ENCODE peak calls at places on chromosomes 13 and 19, in four cellular contexts. F is H1, M is sigmoid colon, B is esophagus muscularis mucosa. Y is an unnamed sample.

GRCh38 chr19:51055866-51056265 is 9.0 kb downstream of the KLK13 start:
- DNase-seq in F (no peak), M (no peak), B (no peak), Y (no peak)

GRCh38 chr13:46668302-46668720 is 115.3 kb downstream of the LRCH1 start:
- DNase-seq in F (no peak), M (peak), B (no peak), Y (no peak)

GRCh38 chr19:14310055-14310454 is 71.2 kb upstream of the ADGRE5 start:
- DNase-seq in F (no peak), M (no peak), B (no peak), Y (no peak)

GRCh38 chr13:66446413-66446812 is 783.7 kb downstream of the PCDH9 start:
- DNase-seq in F (no peak), M (no peak), B (no peak), Y (no peak)

GRCh38 chr19:55153652-55154264 is 3.8 kb downstream of the TNNI3 start:
- DNase-seq in F (no peak), M (no peak), B (no peak), Y (no peak)

GRCh38 chr13:86409466-86410241 is 610.4 kb upstream of the SLITRK6 start:
- DNase-seq in F (no peak), M (peak), B (no peak), Y (no peak)

GRCh38 chr13:50518791-50519201 is 324.7 kb downstream of the DLEU7 start:
- DNase-seq in F (no peak), M (no peak), B (no peak), Y (no peak)

GRCh38 chr19:42132851-42133528 is 744 bp upstream of the POU2F2 start:
- DNase-seq in F (peak), M (peak), B (no peak), Y (peak)

GRCh38 chr19:18230941-18231734 is 4.9 kb upstream of the PDE4C start:
- DNase-seq in F (no peak), M (no peak), B (no peak), Y (no peak)

GRCh38 chr19:2549701-2550191 is 73.8 kb downstream of the GADD45B start:
- DNase-seq in F (no peak), M (peak), B (peak), Y (no peak)

GRCh38 chr13:84097148-84097547 is 214.9 kb upstream of the SLITRK1 start:
- DNase-seq in F (no peak), M (no peak), B (no peak), Y (no peak)

GRCh38 chr19:41456342-41456918 is 13.5 kb downstream of the ERICH4 start:
- DNase-seq in F (no peak), M (no peak), B (no peak), Y (no peak)

GRCh38 chr19:58218899-58219298 is 9.8 kb upstream of the ZNF544 start:
- DNase-seq in F (no peak), M (no peak), B (no peak), Y (no peak)

GRCh38 chr13:29540799-29541198 is 54.7 kb downstream of the SLC7A1 start:
- DNase-seq in F (no peak), M (no peak), B (no peak), Y (no peak)

GRCh38 chr13:33392794-33393371 is 107.3 kb upstream of the STARD13 start:
- DNase-seq in F (no peak), M (no peak), B (no peak), Y (no peak)

GRCh38 chr19:52722062-52723005 is 12.5 kb downstream of the ZNF611 start:
- DNase-seq in F (no peak), M (no peak), B (no peak), Y (no peak)

GRCh38 chr13:106114981-106115554 is 420.4 kb downstream of the EFNB2 start:
- DNase-seq in F (no peak), M (no peak), B (no peak), Y (no peak)

GRCh38 chr19:31693131-31693700 is 344.0 kb upstream of the TSHZ3 start:
- DNase-seq in F (no peak), M (no peak), B (no peak), Y (no peak)

GRCh38 chr13:73230714-73231113 is 171.9 kb downstream of the KLF5 start:
- DNase-seq in F (no peak), M (no peak), B (no peak), Y (no peak)

GRCh38 chr13:114065926-114066774 is 66.3 kb downstream of the RASA3 start:
- DNase-seq in F (no peak), M (peak), B (no peak), Y (no peak)

GRCh38 chr19:4454952-4455738 is 2.4 kb downstream of the UBXN6 start:
- DNase-seq in F (no peak), M (no peak), B (no peak), Y (no peak)

GRCh38 chr13:20525144-20525600 is 485 bp downstream of the CRYL1 start:
- DNase-seq in F (no peak), M (peak), B (no peak), Y (no peak)

GRCh38 chr19:16091546-16092475 is 15.5 kb downstream of the TPM4 start:
- DNase-seq in F (no peak), M (no peak), B (no peak), Y (no peak)

GRCh38 chr13:113220141-113220598 is 10.8 kb downstream of the CUL4A start:
- DNase-seq in F (no peak), M (no peak), B (no peak), Y (no peak)

GRCh38 chr19:41646589-41647204 is 19.8 kb upstream of the CEACAM4 start:
- DNase-seq in F (no peak), M (no peak), B (no peak), Y (no peak)

GRCh38 chr13:66410314-66410713 is 819.8 kb downstream of the PCDH9 start:
- DNase-seq in F (no peak), M (no peak), B (no peak), Y (no peak)

GRCh38 chr19:3365447-3366103 is 808 bp upstream of the NFIC start:
- DNase-seq in F (no peak), M (peak), B (no peak), Y (no peak)

GRCh38 chr13:29479716-29480492 is 115.6 kb downstream of the SLC7A1 start:
- DNase-seq in F (no peak), M (no peak), B (no peak), Y (no peak)

GRCh38 chr13:97224544-97225324 is 2.6 kb downstream of the MBNL2 start:
- DNase-seq in F (no peak), M (no peak), B (no peak), Y (no peak)
- TF ChIP-seq POLR2AphosphoS5 in F (no peak), M (no peak), B (no peak), Y (no peak)

GRCh38 chr13:78596701-78597550 is 6.4 kb downstream of the POU4F1 start:
- DNase-seq in F (no peak), M (no peak), B (no peak), Y (no peak)

GRCh38 chr13:78595819-78596700 is 7.3 kb downstream of the POU4F1 start:
- DNase-seq in F (no peak), M (no peak), B (no peak), Y (peak)

GRCh38 chr13:78595458-78595818 is 7.9 kb downstream of the POU4F1 start:
- DNase-seq in F (no peak), M (no peak), B (no peak), Y (no peak)

GRCh38 chr13:78593129-78593528 is 10.2 kb downstream of the POU4F1 start:
- DNase-seq in F (no peak), M (no peak), B (no peak), Y (no peak)

DNA sequence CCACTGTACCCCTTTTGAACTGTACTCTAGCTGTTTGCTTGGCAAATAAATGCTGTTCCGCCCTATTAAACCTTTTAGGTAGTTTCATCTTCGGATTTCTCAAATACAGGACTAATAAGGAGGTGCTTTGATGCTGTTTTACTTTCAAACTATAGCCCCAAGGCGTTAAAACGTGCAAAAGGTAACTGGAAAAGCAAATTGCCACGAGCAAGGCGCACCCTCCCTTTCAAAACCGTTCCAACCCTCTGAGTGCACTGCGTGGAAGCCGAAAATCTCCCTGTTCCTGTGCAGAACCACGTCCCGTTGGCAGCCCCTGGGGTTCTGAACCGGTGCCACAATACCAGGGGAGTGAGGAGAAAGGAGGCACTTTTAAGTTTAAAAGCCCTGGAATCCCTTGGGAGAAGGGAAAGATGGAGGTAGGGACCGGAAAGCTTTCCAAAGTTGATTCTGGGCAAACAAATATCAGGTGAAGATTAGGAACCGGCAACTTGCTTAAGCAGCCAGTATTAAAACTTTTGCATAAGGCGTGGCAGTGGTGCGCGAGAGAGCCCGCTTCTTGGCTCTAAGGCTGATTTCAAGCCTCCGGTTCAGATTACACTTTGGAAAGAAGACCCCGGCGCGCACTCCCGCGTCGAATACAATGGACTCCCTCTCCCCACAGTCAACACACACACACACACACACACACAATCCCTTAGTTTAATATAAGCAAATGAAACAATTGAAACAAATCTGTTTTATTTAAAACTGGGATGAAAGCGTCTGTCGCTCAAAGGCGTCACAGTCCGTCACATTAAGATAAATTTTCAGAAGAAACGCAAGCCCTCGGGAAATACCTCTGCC is 9.5 kb downstream of the POU4F1 start:
- DNase-seq in F (no peak), M (no peak), B (no peak), Y (no peak)
- TF ChIP-seq POLR2AphosphoS5 in F (no peak), M (no peak), B (no peak), Y (no peak)

DNA sequence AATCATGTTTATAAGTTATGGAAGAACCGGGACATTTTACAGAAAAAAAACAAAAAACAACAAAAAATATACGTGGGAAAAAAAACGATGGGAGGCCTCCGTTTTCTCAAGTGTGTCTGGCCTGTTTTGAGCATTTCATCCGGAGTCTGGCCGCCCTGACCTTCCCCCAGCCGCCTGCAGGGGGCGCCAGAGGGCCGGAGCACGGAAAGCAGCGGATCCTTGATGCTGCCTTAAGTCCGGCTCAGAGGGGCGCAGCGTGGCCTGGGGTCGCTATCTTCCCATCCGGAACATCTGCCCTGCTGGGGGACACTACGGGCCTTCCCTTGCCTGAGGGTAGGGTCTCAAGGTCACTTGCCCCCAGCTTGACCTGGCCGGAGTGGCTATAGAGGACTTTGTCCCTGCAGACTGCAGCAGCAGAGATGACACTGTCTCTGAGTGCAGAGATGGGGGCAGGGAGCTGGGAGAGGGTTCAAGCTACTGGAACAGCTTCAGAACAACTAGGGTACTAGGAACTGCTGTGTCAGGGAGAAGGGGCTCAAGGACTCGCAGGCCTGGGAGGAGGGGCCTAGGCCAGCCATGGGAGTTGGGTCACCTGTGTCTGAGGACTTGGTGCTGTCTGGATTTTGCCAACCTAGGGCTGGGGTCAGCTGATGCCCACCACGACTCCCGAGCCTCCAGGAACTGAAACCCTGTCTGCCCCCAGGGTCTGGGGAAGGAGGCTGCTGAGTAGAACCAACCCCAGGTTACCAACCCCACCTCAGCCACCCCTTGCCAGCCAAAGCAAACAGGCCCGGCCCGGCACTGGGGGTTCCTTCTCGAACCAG is 1.8 kb upstream of the APOE start:
- DNase-seq in F (peak), M (peak), B (peak), Y (peak)
- TF ChIP-seq POLR2AphosphoS5 in F (peak), M (no peak), B (no peak), Y (peak)

GRCh38 chr19:1245468-1245867 is 2.9 kb upstream of the MIDN start:
- DNase-seq in F (no peak), M (peak), B (no peak), Y (no peak)

GRCh38 chr19:1247747-1248453 is 483 bp upstream of the MIDN start:
- DNase-seq in F (no peak), M (peak), B (no peak), Y (no peak)

GRCh38 chr19:1244693-1245451 is 3.3 kb downstream of the ATP5F1D start:
- DNase-seq in F (no peak), M (peak), B (no peak), Y (no peak)

GRCh38 chr19:1243768-1244692 is 2.5 kb downstream of the ATP5F1D start:
- DNase-seq in F (no peak), M (peak), B (no peak), Y (peak)

DNA sequence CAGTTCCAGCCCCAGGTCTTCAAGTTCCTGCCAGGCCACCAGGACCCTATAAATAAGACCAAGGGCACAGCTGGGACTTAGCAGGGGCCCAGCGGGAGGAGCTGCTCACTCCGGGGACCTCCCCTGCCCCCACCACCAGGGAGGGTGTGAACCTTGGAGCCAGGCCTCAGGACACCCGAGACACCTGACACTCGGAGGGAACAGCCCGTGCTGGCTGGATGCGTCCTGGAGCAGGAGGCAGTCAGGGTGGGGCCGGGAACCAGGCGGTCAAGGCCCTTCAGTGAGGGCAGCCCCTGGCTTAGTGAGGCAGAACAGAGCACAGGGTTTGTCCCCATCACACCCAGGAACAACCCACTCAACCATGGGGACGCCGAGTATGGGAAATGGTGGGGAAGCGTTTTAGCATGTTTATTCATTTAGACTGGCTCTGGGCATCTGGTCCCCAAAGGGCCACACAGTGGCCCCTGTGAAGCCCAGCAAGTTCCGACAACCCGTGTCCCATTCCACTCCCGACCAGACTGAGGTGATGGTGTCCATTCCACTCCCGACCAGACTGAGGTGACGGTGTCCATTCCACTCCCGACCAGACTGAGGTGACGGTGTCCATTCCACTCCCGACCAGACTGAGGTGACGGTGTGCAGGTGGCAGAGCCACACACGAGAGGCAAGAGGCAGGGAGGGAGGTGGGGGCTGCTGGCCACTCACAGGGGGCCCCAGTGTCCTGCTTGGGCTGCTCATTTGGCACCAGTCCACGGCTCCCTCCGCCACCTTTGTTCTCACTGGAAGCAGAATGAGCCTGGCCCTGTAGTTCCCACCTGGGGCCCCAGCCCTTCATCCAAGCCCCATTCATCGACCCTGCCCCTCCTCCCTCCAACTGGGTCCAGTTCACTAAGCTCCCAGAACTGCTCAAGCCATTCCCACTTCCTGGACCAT is 2.2 kb upstream of the MIDN start:
- DNase-seq in F (no peak), M (peak), B (no peak), Y (no peak)
- TF ChIP-seq POLR2AphosphoS5 in F (no peak), M (peak), B (peak), Y (no peak)

GRCh38 chr19:48110350-48110966 is at the start of gene PLA2G4C:
- DNase-seq in F (peak), M (peak), B (peak), Y (peak)
- TF ChIP-seq POLR2AphosphoS5 in F (no peak), M (peak), B (peak), Y (peak)

DNA sequence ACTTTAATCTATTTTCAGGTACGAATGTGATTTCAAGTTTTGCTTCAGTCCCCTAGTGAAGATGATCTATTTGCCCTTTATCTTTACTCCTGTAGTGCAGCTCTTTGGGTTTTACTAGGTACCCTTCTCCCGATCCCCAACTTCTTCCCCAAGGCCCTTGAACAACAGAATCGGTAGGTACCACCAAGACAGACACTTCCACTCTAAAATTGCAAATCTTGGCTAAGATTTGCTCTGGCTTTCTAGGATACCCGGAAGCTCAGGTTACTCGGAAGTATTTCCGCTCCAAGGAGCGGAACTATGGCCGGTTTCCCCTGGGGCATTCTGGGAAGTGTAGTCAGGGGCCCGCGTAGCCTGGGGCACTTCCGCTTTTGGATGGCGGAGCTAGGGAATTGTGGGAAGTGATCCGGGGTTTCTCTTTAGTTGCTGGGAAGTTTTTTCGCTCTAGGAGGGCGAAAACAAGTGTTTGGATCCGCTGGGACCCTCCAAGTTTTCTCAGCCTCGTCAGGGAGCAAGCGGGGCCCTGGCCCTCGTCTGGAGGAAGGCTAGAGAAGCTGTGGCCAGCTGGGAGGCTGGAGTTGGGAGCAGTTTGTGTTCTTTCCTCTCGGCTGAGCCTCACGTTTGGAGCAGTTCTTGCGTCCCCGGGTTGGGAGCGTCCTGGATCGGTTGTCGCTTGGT is 5.1 kb upstream of the ZNF227 start:
- DNase-seq in F (peak), M (peak), B (peak), Y (peak)
- TF ChIP-seq POLR2AphosphoS5 in F (no peak), M (peak), B (peak), Y (no peak)

GRCh38 chr13:49213997-49214916 is 5.9 kb upstream of the MLNR start:
- DNase-seq in F (no peak), M (no peak), B (no peak), Y (no peak)
- TF ChIP-seq POLR2AphosphoS5 in F (no peak), M (no peak), B (no peak), Y (no peak)

GRCh38 chr19:23766951-23767350 is 8.3 kb upstream of the ZNF681 start:
- DNase-seq in F (no peak), M (no peak), B (no peak), Y (no peak)
- TF ChIP-seq POLR2AphosphoS5 in F (no peak), M (no peak), B (no peak), Y (no peak)

DNA sequence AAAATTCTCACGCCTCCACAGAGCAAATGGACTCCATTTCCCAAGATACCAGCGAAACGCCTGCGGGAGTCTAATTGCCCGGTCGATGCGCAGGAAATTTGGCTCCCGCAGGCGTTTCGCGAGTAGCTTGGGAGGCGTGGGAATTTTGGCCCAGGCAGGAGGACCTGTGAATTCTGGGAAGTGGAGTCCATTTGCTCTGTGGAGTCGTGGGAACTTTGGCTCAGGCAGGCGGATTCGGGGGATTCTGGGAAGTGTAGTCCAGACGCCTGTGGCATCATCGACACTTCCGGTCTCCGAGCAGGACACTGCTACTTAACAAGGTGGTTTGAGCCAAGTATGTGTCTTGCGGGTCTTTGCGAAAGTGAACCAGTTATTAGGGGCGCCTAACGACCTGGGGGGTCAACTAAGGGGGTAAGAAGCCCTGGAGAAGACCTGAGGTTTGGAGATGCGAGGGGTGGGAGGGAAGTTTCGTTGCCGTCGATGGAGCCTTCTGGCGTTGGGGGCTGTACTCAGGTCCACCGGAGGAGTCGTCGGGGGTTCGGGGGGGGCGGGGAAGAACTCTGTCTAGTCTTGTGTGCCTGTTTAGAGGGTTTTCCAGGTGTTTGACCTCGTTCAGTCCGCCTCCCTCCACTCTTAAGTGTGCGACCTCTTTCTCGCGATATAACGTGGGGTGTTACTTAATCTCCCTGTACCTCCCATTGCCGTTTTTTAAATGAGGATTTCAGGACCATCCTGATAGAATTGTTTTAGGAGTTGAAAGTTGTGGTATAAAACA is at the start of gene ZNF155:
- DNase-seq in F (peak), M (peak), B (peak), Y (peak)
- TF ChIP-seq POLR2AphosphoS5 in F (no peak), M (peak), B (peak), Y (no peak)

Y was measured in GM12892.